ENCODE peak calls at places on chromosome 12, in five cellular contexts. One of them, this sample, is unnamed. For H3K4me1, the result is how much of the 10 kb centered on the place peaks cover.

GRCh38 chr12:101087903-101088302 is 122.1 kb downstream of the SLC5A8 start:
- DNase-seq in stomach: no peak
- DNase-seq in K562: no peak
- DNase-seq in endothelial cell of umbilical vein: no peak
- DNase-seq in prostate gland: no peak
- DNase-seq in this sample: no peak

GRCh38 chr12:95966287-95966870 is 23.2 kb downstream of the AMDHD1 start:
- DNase-seq in stomach: no peak
- DNase-seq in prostate gland: no peak
- DNase-seq in endothelial cell of umbilical vein: no peak
- DNase-seq in K562: no peak
- DNase-seq in this sample: no peak

GRCh38 chr12:131775124-131775903 is 52.9 kb upstream of the MMP17 start:
- DNase-seq in stomach: no peak
- DNase-seq in K562: no peak
- DNase-seq in endothelial cell of umbilical vein: no peak
- DNase-seq in prostate gland: no peak
- DNase-seq in this sample: no peak

GRCh38 chr12:47817272-47818006 is 2.3 kb downstream of the HDAC7 start:
- DNase-seq in stomach: no peak
- DNase-seq in K562: no peak
- DNase-seq in prostate gland: no peak
- DNase-seq in endothelial cell of umbilical vein: no peak
- DNase-seq in this sample: no peak

GRCh38 chr12:48998497-48999353 is 450 bp downstream of the DDN start:
- DNase-seq in stomach: peak
- DNase-seq in K562: peak
- DNase-seq in endothelial cell of umbilical vein: no peak
- DNase-seq in prostate gland: no peak
- DNase-seq in this sample: peak

GRCh38 chr12:124694250-124694649 is 126.8 kb upstream of the NCOR2 start:
- DNase-seq in endothelial cell of umbilical vein: no peak
- DNase-seq in stomach: no peak
- DNase-seq in K562: no peak
- DNase-seq in prostate gland: no peak
- DNase-seq in this sample: no peak

GRCh38 chr12:113057565-113058485 is 1.3 kb downstream of the DTX1 start:
- DNase-seq in prostate gland: no peak
- DNase-seq in K562: no peak
- DNase-seq in endothelial cell of umbilical vein: no peak
- DNase-seq in stomach: no peak
- DNase-seq in this sample: no peak

GRCh38 chr12:10012630-10013330 is 2.4 kb downstream of the CLEC12B start:
- DNase-seq in K562: no peak
- DNase-seq in stomach: no peak
- DNase-seq in prostate gland: no peak
- DNase-seq in endothelial cell of umbilical vein: no peak
- DNase-seq in this sample: no peak

GRCh38 chr12:123034865-123035264 is 54.4 kb downstream of the ARL6IP4 start:
- DNase-seq in stomach: no peak
- DNase-seq in endothelial cell of umbilical vein: no peak
- DNase-seq in K562: peak
- DNase-seq in prostate gland: no peak
- DNase-seq in this sample: no peak

GRCh38 chr12:52655720-52656124 is 3.7 kb upstream of the KRT2 start:
- DNase-seq in endothelial cell of umbilical vein: no peak
- DNase-seq in stomach: peak
- DNase-seq in prostate gland: peak
- DNase-seq in K562: no peak
- DNase-seq in this sample: peak

GRCh38 chr12:106032141-106032925 is 106.4 kb downstream of the NUAK1 start:
- DNase-seq in stomach: no peak
- DNase-seq in prostate gland: no peak
- DNase-seq in K562: no peak
- DNase-seq in endothelial cell of umbilical vein: no peak
- DNase-seq in this sample: no peak

GRCh38 chr12:85831327-85831990 is 4.8 kb downstream of the RASSF9 start:
- DNase-seq in endothelial cell of umbilical vein: peak
- DNase-seq in prostate gland: no peak
- DNase-seq in K562: no peak
- DNase-seq in stomach: no peak
- DNase-seq in this sample: no peak

GRCh38 chr12:85835810-85836715 is at the start of gene RASSF9:
- DNase-seq in prostate gland: peak
- DNase-seq in stomach: peak
- DNase-seq in K562: no peak
- DNase-seq in endothelial cell of umbilical vein: peak
- DNase-seq in this sample: peak

GRCh38 chr12:85835417-85835809 is 796 bp downstream of the RASSF9 start:
- DNase-seq in prostate gland: no peak
- DNase-seq in endothelial cell of umbilical vein: peak
- DNase-seq in K562: no peak
- DNase-seq in stomach: no peak
- DNase-seq in this sample: no peak

GRCh38 chr12:85834378-85834777 is 1.8 kb downstream of the RASSF9 start:
- DNase-seq in endothelial cell of umbilical vein: peak
- DNase-seq in stomach: no peak
- DNase-seq in prostate gland: no peak
- DNase-seq in K562: no peak
- DNase-seq in this sample: no peak

GRCh38 chr12:85833558-85833957 is 2.7 kb downstream of the RASSF9 start:
- DNase-seq in prostate gland: no peak
- DNase-seq in endothelial cell of umbilical vein: no peak
- DNase-seq in stomach: no peak
- DNase-seq in K562: no peak
- DNase-seq in this sample: no peak
- TF ChIP-seq POLR2A in prostate gland: no peak
- TF ChIP-seq POLR2A in endothelial cell of umbilical vein: no peak
- TF ChIP-seq POLR2A in stomach: no peak
- TF ChIP-seq POLR2A in K562: no peak
- TF ChIP-seq POLR2A in this sample: no peak

DNA sequence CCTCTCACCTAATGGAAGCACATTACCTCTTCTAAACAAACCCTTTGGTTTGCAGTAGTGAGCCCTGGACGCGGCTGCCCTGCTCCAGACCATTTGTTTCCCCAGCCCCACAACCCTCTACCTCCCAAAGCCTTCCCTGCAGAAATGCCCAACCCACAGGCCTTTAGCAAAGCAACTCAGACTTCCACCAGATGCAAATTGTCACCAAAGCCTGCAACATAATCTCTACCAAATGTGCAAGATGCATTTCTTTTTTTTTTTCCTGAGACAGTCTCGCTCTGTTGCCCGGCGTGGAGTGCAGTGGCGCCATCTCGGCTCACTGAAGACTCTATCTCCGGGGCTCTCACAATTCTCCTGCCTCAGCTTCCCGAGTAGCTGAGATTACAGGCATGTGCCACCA is 56.2 kb downstream of the VWF start:
- DNase-seq in endothelial cell of umbilical vein: no peak
- DNase-seq in prostate gland: no peak
- DNase-seq in stomach: no peak
- DNase-seq in K562: no peak
- DNase-seq in this sample: no peak
- H3K27ac ChIP-seq in endothelial cell of umbilical vein: peak
- H3K27ac ChIP-seq in prostate gland: no peak
- H3K27ac ChIP-seq in stomach: no peak
- H3K27ac ChIP-seq in K562: no peak
- H3K27ac ChIP-seq in this sample: no peak

DNA sequence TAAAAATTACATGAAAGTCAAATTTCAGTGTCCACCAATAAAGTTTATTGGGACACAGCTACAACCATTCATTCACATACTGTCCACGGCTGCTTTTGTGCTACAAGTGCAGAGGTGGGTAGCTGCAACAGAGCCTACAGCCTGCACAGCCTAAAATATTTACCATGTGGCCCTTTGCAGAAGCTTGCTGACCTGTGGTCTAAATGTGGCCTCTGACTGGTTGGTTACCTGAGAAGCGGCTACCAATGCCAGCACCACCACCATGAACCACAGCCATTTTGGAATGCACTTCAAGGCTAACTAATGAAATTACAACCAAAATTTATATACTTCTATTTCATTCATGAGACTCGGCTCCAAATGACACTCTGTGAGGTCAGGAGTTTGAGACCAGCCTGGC is 58.6 kb downstream of the NT5DC3 start:
- DNase-seq in K562: no peak
- DNase-seq in prostate gland: no peak
- DNase-seq in stomach: no peak
- DNase-seq in endothelial cell of umbilical vein: no peak
- DNase-seq in this sample: no peak
- H3K4me1 ChIP-seq in K562: under half
- H3K4me1 ChIP-seq in prostate gland: under half
- H3K4me1 ChIP-seq in stomach: under half
- H3K4me1 ChIP-seq in endothelial cell of umbilical vein: under half
- H3K4me1 ChIP-seq in this sample: under half

DNA sequence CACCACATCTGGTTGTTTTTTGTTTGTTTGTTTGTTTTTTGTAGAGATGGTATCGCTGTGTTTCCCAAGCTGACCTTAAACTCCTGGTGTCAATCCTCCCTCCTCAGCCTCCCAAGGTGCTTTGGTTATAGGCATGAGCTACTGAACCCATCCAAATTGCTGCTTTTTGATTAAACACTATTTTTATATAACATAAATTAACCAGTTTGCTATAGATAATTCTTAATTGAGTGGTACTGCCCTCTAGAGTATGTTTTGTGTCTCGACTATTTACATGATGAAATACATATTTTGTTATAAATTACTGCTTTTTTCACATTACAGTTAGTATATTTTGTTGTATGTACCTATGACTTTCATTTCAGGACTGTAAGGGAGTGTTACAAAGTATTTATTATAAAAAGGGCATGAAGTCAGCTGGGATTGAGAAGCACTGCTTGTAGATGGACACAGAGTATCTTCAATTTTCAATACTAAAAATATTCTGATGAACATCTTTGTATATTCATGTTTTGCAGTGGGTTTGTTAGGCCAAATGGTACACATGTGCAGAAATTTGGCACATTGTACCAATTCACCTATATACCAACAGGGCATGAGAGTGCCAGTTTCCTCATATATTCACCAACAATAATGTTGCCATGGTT is 14.9 kb upstream of the SCAF11 start:
- DNase-seq in K562: no peak
- DNase-seq in endothelial cell of umbilical vein: peak
- DNase-seq in stomach: no peak
- DNase-seq in prostate gland: no peak
- DNase-seq in this sample: no peak
- TF ChIP-seq POLR2A in K562: no peak
- TF ChIP-seq POLR2A in endothelial cell of umbilical vein: no peak
- TF ChIP-seq POLR2A in stomach: no peak
- TF ChIP-seq POLR2A in prostate gland: no peak
- TF ChIP-seq POLR2A in this sample: no peak

GRCh38 chr12:82698959-82699358 is 12.3 kb downstream of the TMTC2 start:
- DNase-seq in endothelial cell of umbilical vein: no peak
- DNase-seq in prostate gland: no peak
- DNase-seq in K562: no peak
- DNase-seq in stomach: no peak
- DNase-seq in this sample: no peak
- H3K27ac ChIP-seq in endothelial cell of umbilical vein: no peak
- H3K27ac ChIP-seq in prostate gland: no peak
- H3K27ac ChIP-seq in K562: no peak
- H3K27ac ChIP-seq in stomach: no peak
- H3K27ac ChIP-seq in this sample: no peak